ENCODE peak calls at places on chromosomes 13 and 19, in nine cellular contexts. O is NCI-H1092; R is stimulated activated CD4-positive, alpha-beta T cell treated with anti-CD3 and anti-CD28 coated beads, Interleukin-1b, Interleukin-23, amount 100 ng/mL, for 24 hours; B is CD8-positive, alpha-beta T cell; H is AG04450; E is nucleus accumbens; C is ELR; F is fibroblast of mammary gland; K is neuronal stem cell. I is an unnamed sample.

GRCh38 chr13:113930711-113931637 is 42.9 kb downstream of the C13orf46 start:
- DNase-seq in B (peak), O (no peak), H (no peak), R (no peak), K (no peak), C (peak), F (no peak), E (no peak), I (peak)

GRCh38 chr13:43316997-43317396 is 293.6 kb downstream of the DNAJC15 start:
- DNase-seq in E (peak), K (no peak), H (no peak), O (peak), R (no peak), F (peak), C (peak), B (no peak), I (no peak)

GRCh38 chr19:18785179-18786124 is 5.7 kb downstream of the COMP start:
- DNase-seq in E (no peak), C (peak), F (peak), O (no peak), K (peak), H (no peak), R (no peak), B (peak), I (peak)

GRCh38 chr19:8695501-8695900 is 3.1 kb downstream of the ACTL9 start:
- DNase-seq in E (no peak), O (no peak), F (no peak), B (no peak), R (no peak), H (no peak), C (no peak), K (no peak), I (no peak)

GRCh38 chr13:48930933-48931332 is 44.8 kb upstream of the FNDC3A start:
- DNase-seq in K (no peak), R (no peak), B (no peak), F (no peak), H (no peak), O (no peak), E (no peak), C (no peak), I (no peak)

GRCh38 chr13:73189766-73190165 is 131.0 kb downstream of the KLF5 start:
- DNase-seq in F (no peak), B (no peak), R (no peak), H (no peak), O (no peak), E (no peak), K (no peak), C (no peak), I (no peak)

GRCh38 chr19:49427855-49428546 is 2.8 kb downstream of the GFY start:
- DNase-seq in E (no peak), R (no peak), K (no peak), F (no peak), O (no peak), C (peak), B (peak), H (no peak), I (peak)

GRCh38 chr13:60328073-60328472 is 68.9 kb upstream of the TDRD3 start:
- DNase-seq in E (no peak), C (no peak), K (no peak), H (no peak), R (no peak), F (no peak), O (no peak), B (no peak), I (no peak)

GRCh38 chr19:46374526-46375475 is 27.9 kb downstream of the PPP5C start:
- DNase-seq in E (no peak), C (no peak), F (no peak), R (no peak), K (no peak), B (no peak), O (no peak), H (no peak), I (no peak)

GRCh38 chr13:44703371-44703770 is 127.2 kb upstream of the TSC22D1 start:
- DNase-seq in E (no peak), F (peak), B (no peak), K (no peak), R (no peak), H (no peak), C (peak), O (no peak), I (no peak)

GRCh38 chr13:33548065-33548464 is 262.5 kb upstream of the STARD13 start:
- DNase-seq in K (no peak), C (no peak), O (no peak), E (no peak), H (no peak), F (no peak), B (no peak), R (no peak), I (no peak)

GRCh38 chr19:35767288-35768081 is 7.9 kb upstream of the ARHGAP33 start:
- DNase-seq in C (no peak), K (no peak), O (no peak), E (no peak), R (no peak), F (no peak), B (no peak), H (no peak), I (no peak)

GRCh38 chr13:99687728-99688397 is 186.6 kb downstream of the TM9SF2 start:
- DNase-seq in R (no peak), C (no peak), O (no peak), B (no peak), F (no peak), H (no peak), K (peak), E (no peak), I (no peak)

GRCh38 chr19:17821190-17821589 is at the start of gene INSL3:
- DNase-seq in R (no peak), E (no peak), H (no peak), C (no peak), B (no peak), O (no peak), F (no peak), K (no peak), I (no peak)